ENCODE peak calls at places on chromosomes 5 and 9, in nine cellular contexts. E, R, Y, M, T, C, W, A and N are unnamed samples.

GRCh38 chr5:80928073-80928472 is 32.1 kb upstream of the RASGRF2 start:
- DNase-seq in A (no peak), W (no peak), T (no peak), C (no peak), M (no peak), Y (no peak), E (no peak), R (no peak), N (no peak)

GRCh38 chr5:115355777-115356381 is 59.4 kb upstream of the CCDC112 start:
- DNase-seq in R (no peak), M (no peak), Y (no peak), W (no peak), C (no peak), E (no peak), T (no peak), A (no peak), N (no peak)

GRCh38 chr5:45454114-45454513 is 242.1 kb downstream of the HCN1 start:
- DNase-seq in W (no peak), M (peak), A (peak), T (peak), Y (peak), R (no peak), C (no peak), E (no peak), N (no peak)

GRCh38 chr5:73106335-73106734 is 14.0 kb upstream of the TMEM171 start:
- DNase-seq in T (no peak), Y (no peak), R (no peak), C (peak), M (no peak), E (no peak), W (no peak), A (no peak), N (no peak)

GRCh38 chr9:219670-220365 is 5.2 kb downstream of the DOCK8 start:
- DNase-seq in Y (no peak), E (peak), A (no peak), T (no peak), M (no peak), R (peak), C (no peak), W (no peak), N (no peak)

GRCh38 chr5:32531885-32532520 is 53.4 kb upstream of the SUB1 start:
- DNase-seq in Y (no peak), M (no peak), R (no peak), E (no peak), C (peak), T (no peak), A (peak), W (no peak), N (no peak)

GRCh38 chr9:88387733-88388202 is 476 bp upstream of the SPIN1 start:
- DNase-seq in A (peak), T (peak), M (no peak), W (peak), Y (peak), R (peak), C (no peak), E (peak), N (peak)

GRCh38 chr5:50995285-50995942 is 329.0 kb downstream of the PARP8 start:
- DNase-seq in C (no peak), A (no peak), R (no peak), T (no peak), M (no peak), E (no peak), Y (no peak), W (no peak), N (no peak)

GRCh38 chr9:37498457-37498856 is 12.7 kb downstream of the POLR1E start:
- DNase-seq in M (no peak), T (no peak), R (no peak), Y (no peak), A (no peak), E (no peak), W (no peak), C (no peak), N (no peak)

GRCh38 chr5:77369566-77369965 is 122.5 kb downstream of the WDR41 start:
- DNase-seq in Y (no peak), C (no peak), R (no peak), T (no peak), M (no peak), E (no peak), W (no peak), A (no peak), N (no peak)